ENCODE peak calls at places on chromosome 19, in six cellular contexts. J is fibroblast of the conjunctiva, P is T-helper 17 cell, H is HCEC 1CT, M is NCI-H2081, V is hepatic stellate cell. R is an unnamed sample.

GRCh38 chr19:38304352-38304865 is 358 bp downstream of the C19orf33 start:
- DNase-seq in M (no peak), J (no peak), H (no peak), V (no peak), P (no peak), R (no peak)

GRCh38 chr19:27776020-27776419 is 1436.9 kb downstream of the UQCRFS1 start:
- DNase-seq in M (no peak), V (no peak), H (peak), P (no peak), J (peak), R (peak)

GRCh38 chr19:44570984-44571684 is 41.7 kb upstream of the CEACAM20 start:
- DNase-seq in H (peak), V (peak), J (peak), P (no peak), M (peak), R (peak)

GRCh38 chr19:40803170-40803856 is 4.3 kb downstream of the EGLN2 start:
- DNase-seq in V (no peak), H (no peak), P (no peak), M (no peak), J (no peak), R (no peak)

GRCh38 chr19:1411255-1412191 is 4.1 kb downstream of the DAZAP1 start:
- DNase-seq in V (peak), J (no peak), H (no peak), P (no peak), M (peak), R (no peak)

GRCh38 chr19:6417713-6418561 is 6.7 kb downstream of the KHSRP start:
- DNase-seq in P (no peak), M (no peak), H (peak), V (peak), J (no peak), R (no peak)

GRCh38 chr19:14511245-14511625 is 7.0 kb downstream of the DNAJB1 start:
- DNase-seq in J (no peak), M (no peak), P (no peak), V (no peak), H (no peak), R (no peak)

GRCh38 chr19:6767357-6768235 is at the start of gene SH2D3A:
- DNase-seq in P (peak), H (no peak), J (no peak), V (no peak), M (peak), R (peak)

GRCh38 chr19:49222528-49222927 is 64.9 kb downstream of the TRPM4 start:
- DNase-seq in H (no peak), M (no peak), P (no peak), J (no peak), V (no peak), R (no peak)

GRCh38 chr19:13437919-13438618 is 68.2 kb downstream of the CACNA1A start:
- DNase-seq in V (no peak), P (no peak), H (no peak), M (no peak), J (no peak), R (no peak)

GRCh38 chr19:27767234-27767633 is 1445.7 kb downstream of the UQCRFS1 start:
- DNase-seq in P (no peak), V (no peak), M (no peak), J (no peak), H (no peak), R (no peak)

GRCh38 chr19:18741566-18742121 is 49.5 kb downstream of the COMP start:
- DNase-seq in M (peak), P (no peak), H (no peak), J (no peak), V (no peak), R (no peak)

GRCh38 chr19:52635786-52636570 is 2.2 kb downstream of the ZNF83 start:
- DNase-seq in J (no peak), M (no peak), P (no peak), V (no peak), H (no peak), R (no peak)

GRCh38 chr19:15379996-15380647 is 535 bp upstream of the AKAP8 start:
- DNase-seq in H (peak), M (peak), P (no peak), J (no peak), V (no peak), R (no peak)

GRCh38 chr19:7924651-7925170 is 1.2 kb downstream of the CTXN1 start:
- DNase-seq in J (no peak), M (no peak), H (no peak), P (no peak), V (no peak), R (no peak)

GRCh38 chr19:10861118-10861651 is 10.2 kb upstream of the CARM1 start:
- DNase-seq in M (no peak), J (no peak), P (no peak), H (peak), V (no peak), R (no peak)

GRCh38 chr19:51702754-51703654 is 9.9 kb downstream of the SPACA6 start:
- DNase-seq in V (no peak), H (no peak), P (no peak), J (no peak), M (no peak), R (no peak)

GRCh38 chr19:7849631-7850428 is 19.8 kb downstream of the EVI5L start:
- DNase-seq in M (no peak), P (no peak), H (no peak), V (no peak), J (no peak), R (no peak)